ENCODE peak calls at places on chromosomes 7 and 10, in four cellular contexts. D is T-helper 17 cell; Q is AG09319; A is stimulated activated CD4-positive, alpha-beta T cell treated with anti-CD3 and anti-CD28 coated beads, Interleukin-1b, Interleukin-23, amount 100 ng/mL, for 4 hours. B is an unnamed sample.

GRCh38 chr10:77637986-77638765 is 568 bp upstream of the KCNMA1 start:
- DNase-seq in D (no peak), Q (no peak), A (no peak), B (peak)

GRCh38 chr7:152663101-152663740 is 12.7 kb downstream of the XRCC2 start:
- DNase-seq in D (no peak), Q (no peak), A (no peak), B (no peak)

GRCh38 chr7:80039255-80039884 is 95.3 kb upstream of the GNAI1 start:
- DNase-seq in D (no peak), Q (no peak), A (no peak), B (no peak)

GRCh38 chr10:27448926-27449325 is 55.2 kb upstream of the RAB18 start:
- DNase-seq in D (no peak), Q (no peak), A (no peak), B (peak)

GRCh38 chr7:12729112-12729511 is 41.7 kb downstream of the ARL4A start:
- DNase-seq in D (no peak), Q (no peak), A (no peak), B (peak)

GRCh38 chr10:80760914-80761371 is 223.2 kb downstream of the SH2D4B start:
- DNase-seq in D (no peak), Q (no peak), A (no peak), B (no peak)

GRCh38 chr7:13988765-13989137 is 715 bp downstream of the ETV1 start:
- DNase-seq in D (no peak), Q (no peak), A (no peak), B (no peak)

GRCh38 chr7:132257253-132257652 is 319.0 kb downstream of the PLXNA4 start:
- DNase-seq in D (no peak), Q (no peak), A (no peak), B (no peak)

GRCh38 chr7:7772385-7772784 is 54.0 kb upstream of the RPA3 start:
- DNase-seq in D (no peak), Q (no peak), A (no peak), B (no peak)

GRCh38 chr10:119896937-119897336 is 4.4 kb downstream of the SEC23IP start:
- DNase-seq in D (no peak), Q (no peak), A (no peak), B (no peak)

GRCh38 chr7:77425151-77426051 is 9.3 kb upstream of the GSAP start:
- DNase-seq in D (no peak), Q (no peak), A (no peak), B (no peak)

GRCh38 chr10:43206391-43207235 is 60.3 kb downstream of the RASGEF1A start:
- DNase-seq in D (peak), Q (no peak), A (no peak), B (no peak)

GRCh38 chr10:72335394-72336258 is 19.1 kb downstream of the DNAJB12 start:
- DNase-seq in D (peak), Q (no peak), A (no peak), B (no peak)

GRCh38 chr10:59674211-59674836 is 35.3 kb downstream of the SLC16A9 start:
- DNase-seq in D (no peak), Q (no peak), A (no peak), B (peak)

GRCh38 chr10:70430489-70431445 is 10.7 kb downstream of the NODAL start:
- DNase-seq in D (no peak), Q (peak), A (no peak), B (no peak)

GRCh38 chr7:132759482-132760240 is 183.4 kb upstream of the PLXNA4 start:
- DNase-seq in D (no peak), Q (no peak), A (no peak), B (no peak)

GRCh38 chr10:77070892-77071595 is 566.6 kb downstream of the KCNMA1 start:
- DNase-seq in D (no peak), Q (peak), A (no peak), B (no peak)

GRCh38 chr10:71347587-71348395 is 28.7 kb downstream of the SLC29A3 start:
- DNase-seq in D (no peak), Q (no peak), A (no peak), B (no peak)

GRCh38 chr7:41103331-41103730 is 599.6 kb downstream of the INHBA start:
- DNase-seq in D (no peak), Q (no peak), A (no peak), B (no peak)

GRCh38 chr7:139897422-139898085 is 68.5 kb downstream of the TBXAS1 start:
- DNase-seq in D (no peak), Q (no peak), A (no peak), B (no peak)

GRCh38 chr10:127882391-127882790 is 10.3 kb downstream of the CLRN3 start:
- DNase-seq in D (no peak), Q (no peak), A (no peak), B (no peak)

GRCh38 chr7:64469673-64470072 is 93.2 kb downstream of the ZNF680 start:
- DNase-seq in D (no peak), Q (no peak), A (no peak), B (no peak)

GRCh38 chr7:102914585-102914984 is 1.8 kb downstream of the LRRC17 start:
- DNase-seq in D (no peak), Q (no peak), A (no peak), B (peak)

GRCh38 chr7:123966936-123967335 is 41.9 kb downstream of the SPAM1 start:
- DNase-seq in D (no peak), Q (no peak), A (no peak), B (no peak)

GRCh38 chr10:90742189-90742588 is 115.7 kb downstream of the HTR7 start:
- DNase-seq in D (no peak), Q (peak), A (no peak), B (no peak)

GRCh38 chr10:77850620-77851231 is 75.8 kb downstream of the DLG5 start:
- DNase-seq in D (no peak), Q (no peak), A (no peak), B (no peak)

GRCh38 chr10:72952901-72953223 is 1.7 kb downstream of the PLA2G12B start:
- DNase-seq in D (no peak), Q (no peak), A (no peak), B (no peak)

GRCh38 chr10:83274088-83274487 is 865.2 kb upstream of the GHITM start:
- DNase-seq in D (no peak), Q (no peak), A (no peak), B (no peak)

GRCh38 chr7:68125173-68125572 is 1128.5 kb downstream of the TYW1 start:
- DNase-seq in D (no peak), Q (no peak), A (no peak), B (no peak)

GRCh38 chr7:105878746-105879605 is 2.6 kb upstream of the ATXN7L1 start:
- DNase-seq in D (no peak), Q (no peak), A (no peak), B (no peak)

GRCh38 chr10:97713351-97713827 is at the start of gene MARVELD1:
- DNase-seq in D (no peak), Q (peak), A (no peak), B (peak)

GRCh38 chr10:122279725-122280141 is 8.6 kb downstream of the BTBD16 start:
- DNase-seq in D (no peak), Q (no peak), A (no peak), B (no peak)

GRCh38 chr10:58967551-58968418 is 208.7 kb upstream of the PHYHIPL start:
- DNase-seq in D (no peak), Q (no peak), A (no peak), B (peak)

GRCh38 chr10:133161486-133162051 is 1.6 kb downstream of the KNDC1 start:
- DNase-seq in D (no peak), Q (no peak), A (no peak), B (no peak)

GRCh38 chr7:23594879-23595604 is 2.1 kb upstream of the CCDC126 start:
- DNase-seq in D (no peak), Q (no peak), A (peak), B (no peak)

GRCh38 chr10:102710604-102711003 is 3.6 kb downstream of the ARL3 start:
- DNase-seq in D (no peak), Q (peak), A (no peak), B (peak)

GRCh38 chr10:69439813-69440506 is 11.3 kb upstream of the TSPAN15 start:
- DNase-seq in D (no peak), Q (no peak), A (no peak), B (no peak)

GRCh38 chr10:48526371-48526821 is 78.5 kb downstream of the ARHGAP22 start:
- DNase-seq in D (no peak), Q (peak), A (no peak), B (peak)

B was measured in H54.